ENCODE peak calls at places on chromosomes 1 and 21, in five cellular contexts. B, W, D, L and I are unnamed samples. For H3K36me3, the result is how much of the 10 kb centered on the place peaks cover.

GRCh38 chr21:30146558-30147282 is 19.9 kb downstream of the CLDN17 start:
- DNase-seq in L (no peak), D (no peak), W (no peak), B (peak), I (no peak)

GRCh38 chr1:153728305-153729066 is 636 bp downstream of the INTS3 start:
- DNase-seq in W (peak), D (peak), L (no peak), B (peak), I (no peak)

GRCh38 chr1:225259542-225259941 is 168.3 kb downstream of the LBR start:
- DNase-seq in D (no peak), W (no peak), L (no peak), B (no peak), I (no peak)

GRCh38 chr1:25715888-25716287 is 84.1 kb upstream of the SELENON start:
- DNase-seq in L (no peak), B (no peak), D (no peak), W (no peak), I (no peak)

GRCh38 chr1:13826591-13826990 is 126.6 kb downstream of the PRDM2 start:
- DNase-seq in D (no peak), B (no peak), L (no peak), W (peak), I (no peak)

GRCh38 chr21:14542638-14543037 is 3.5 kb downstream of the SAMSN1 start:
- DNase-seq in B (no peak), W (no peak), D (no peak), L (no peak), I (no peak)

GRCh38 chr1:197486948-197487347 is 218.9 kb downstream of the CRB1 start:
- DNase-seq in W (no peak), L (no peak), D (no peak), B (no peak), I (no peak)

GRCh38 chr1:56072310-56072709 is 507.1 kb downstream of the PLPP3 start:
- DNase-seq in B (no peak), W (no peak), L (no peak), D (no peak), I (no peak)

GRCh38 chr1:165827199-165828102 is at the start of gene UCK2:
- DNase-seq in W (peak), D (peak), L (peak), B (peak), I (no peak)

GRCh38 chr1:109370712-109371270 is 26.9 kb downstream of the SORT1 start:
- DNase-seq in D (no peak), L (peak), W (no peak), B (peak), I (peak)

GRCh38 chr1:48235652-48236051 is 13.1 kb downstream of the SLC5A9 start:
- DNase-seq in L (no peak), W (no peak), D (no peak), B (no peak), I (no peak)

GRCh38 chr1:52571783-52572182 is 18.9 kb upstream of the TUT4 start:
- DNase-seq in B (peak), W (no peak), D (peak), L (peak), I (no peak)

GRCh38 chr21:42775123-42775522 is 104.2 kb downstream of the WDR4 start:
- DNase-seq in D (no peak), L (no peak), W (no peak), B (no peak), I (no peak)

GRCh38 chr1:182309631-182310351 is 81.8 kb downstream of the GLUL start:
- DNase-seq in D (no peak), W (peak), L (no peak), B (no peak), I (no peak)

GRCh38 chr21:33948096-33948950 is 32.7 kb upstream of the ATP5PO start:
- DNase-seq in D (peak), L (peak), B (peak), W (peak), I (no peak)

GRCh38 chr1:9996624-9997582 is at the start of gene RBP7:
- DNase-seq in L (no peak), D (no peak), W (peak), B (peak), I (no peak)

GRCh38 chr1:46285730-46286477 is 17.5 kb downstream of the LRRC41 start:
- DNase-seq in D (peak), W (no peak), L (no peak), B (no peak), I (no peak)

GRCh38 chr1:116226017-116226416 is 114.8 kb downstream of the MAB21L3 start:
- DNase-seq in B (no peak), L (no peak), D (peak), W (no peak), I (no peak)

GRCh38 chr1:205230965-205231364 is 3.2 kb downstream of the TMCC2 start:
- DNase-seq in D (no peak), L (peak), W (no peak), B (no peak), I (no peak)

GRCh38 chr1:1259948-1260614 is 13.6 kb upstream of the C1QTNF12 start:
- DNase-seq in L (no peak), B (no peak), W (no peak), D (no peak), I (no peak)

GRCh38 chr1:201302168-201302896 is 19.0 kb downstream of the PKP1 start:
- DNase-seq in W (peak), L (no peak), B (no peak), D (no peak), I (no peak)

GRCh38 chr1:49318218-49318617 is 541.5 kb upstream of the BEND5 start:
- DNase-seq in W (no peak), L (no peak), B (no peak), D (no peak), I (no peak)

GRCh38 chr1:91513160-91513559 is 12.5 kb downstream of the CDC7 start:
- DNase-seq in W (no peak), B (peak), D (no peak), L (no peak), I (no peak)

GRCh38 chr1:208209286-208209685 is 34.9 kb downstream of the PLXNA2 start:
- DNase-seq in L (no peak), B (no peak), W (no peak), D (no peak), I (no peak)

GRCh38 chr1:100736766-100737165 is 17.2 kb downstream of the VCAM1 start:
- DNase-seq in D (no peak), L (peak), W (no peak), B (peak), I (no peak)
- TF ChIP-seq CTCF in D (no peak), L (no peak), W (no peak), B (no peak), I (no peak)

GRCh38 chr1:17118268-17118667 is 983 bp downstream of the PADI2 start:
- DNase-seq in W (no peak), D (no peak), B (no peak), L (no peak), I (no peak)
- H3K4me3 ChIP-seq in W (peak), D (no peak), B (no peak), L (no peak), I (no peak)

DNA sequence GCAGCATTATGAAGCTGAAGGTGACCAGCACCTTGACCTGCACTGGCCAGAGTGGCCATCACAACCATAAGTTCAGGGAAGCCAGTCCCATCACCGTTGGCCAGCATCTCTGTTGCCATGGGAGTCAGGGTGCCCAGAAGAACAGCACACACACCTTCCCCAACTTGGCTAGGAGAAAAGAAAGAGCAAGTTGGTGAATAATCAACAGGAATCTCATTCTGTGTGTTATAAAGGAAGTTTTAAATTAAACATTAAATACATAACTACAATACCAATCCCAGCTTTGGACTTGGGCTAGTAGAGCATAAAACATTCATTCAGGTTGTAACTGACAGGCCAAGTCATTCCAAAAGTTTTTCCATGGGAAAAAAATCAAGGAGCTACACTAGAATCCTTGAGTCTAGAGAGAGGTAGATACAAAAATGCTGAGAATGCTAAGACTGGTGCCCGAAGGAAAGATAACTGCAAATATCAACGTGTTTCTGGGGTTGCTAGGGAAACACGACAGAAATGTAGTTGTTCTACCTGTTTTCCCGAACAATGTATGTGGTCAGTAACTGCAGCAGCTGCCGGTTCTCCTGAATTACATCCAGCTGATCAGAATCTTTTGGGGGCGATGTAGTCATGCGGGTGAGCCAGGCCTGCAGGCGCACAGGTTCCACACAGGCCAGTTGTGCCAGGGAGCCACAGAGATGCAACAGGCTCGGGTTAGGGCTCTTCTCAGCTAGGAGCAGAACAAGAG is 45.6 kb downstream of the UBR4 start:
- DNase-seq in D (no peak), L (no peak), B (peak), W (no peak), I (no peak)
- H3K36me3 ChIP-seq in D (half or more), L (under half), B (half or more), W (under half), I (under half)

GRCh38 chr1:156124557-156125483 is 10.3 kb downstream of the LMNA start:
- DNase-seq in B (peak), W (peak), L (no peak), D (no peak), I (no peak)

GRCh38 chr1:156121441-156121840 is 6.9 kb downstream of the LMNA start:
- DNase-seq in D (no peak), B (no peak), L (no peak), W (no peak), I (no peak)

GRCh38 chr1:156123356-156124196 is 9.1 kb downstream of the LMNA start:
- DNase-seq in D (no peak), B (peak), W (peak), L (no peak), I (peak)

GRCh38 chr1:156122086-156122485 is 7.6 kb downstream of the LMNA start:
- DNase-seq in D (no peak), B (no peak), W (no peak), L (no peak), I (no peak)

GRCh38 chr1:156122519-156123355 is 8.2 kb downstream of the LMNA start:
- DNase-seq in L (no peak), B (peak), W (peak), D (no peak), I (peak)
- TF ChIP-seq CTCF in L (no peak), B (no peak), W (no peak), D (no peak), I (no peak)

GRCh38 chr1:3067301-3067670 is 1.7 kb upstream of the PRDM16 start:
- DNase-seq in D (no peak), L (no peak), B (no peak), W (no peak), I (no peak)
- H3K4me3 ChIP-seq in D (no peak), L (no peak), B (no peak), W (no peak), I (no peak)

GRCh38 chr1:235442788-235443429 is 61.3 kb downstream of the B3GALNT2 start:
- DNase-seq in B (peak), W (no peak), D (no peak), L (no peak), I (peak)
- H3K36me3 ChIP-seq in B (under half), W (under half), D (half or more), L (under half), I (under half)

GRCh38 chr1:67482733-67483482 is 52.7 kb upstream of the SERBP1 start:
- DNase-seq in B (no peak), L (no peak), W (no peak), D (no peak), I (no peak)

GRCh38 chr1:67476906-67477305 is 46.7 kb upstream of the SERBP1 start:
- DNase-seq in L (no peak), B (no peak), W (no peak), D (no peak), I (no peak)

GRCh38 chr1:67476006-67476482 is 45.8 kb upstream of the SERBP1 start:
- DNase-seq in W (no peak), D (no peak), B (no peak), L (no peak), I (no peak)

GRCh38 chr1:67484492-67484891 is 54.3 kb upstream of the SERBP1 start:
- DNase-seq in W (no peak), B (no peak), L (no peak), D (no peak), I (no peak)

DNA sequence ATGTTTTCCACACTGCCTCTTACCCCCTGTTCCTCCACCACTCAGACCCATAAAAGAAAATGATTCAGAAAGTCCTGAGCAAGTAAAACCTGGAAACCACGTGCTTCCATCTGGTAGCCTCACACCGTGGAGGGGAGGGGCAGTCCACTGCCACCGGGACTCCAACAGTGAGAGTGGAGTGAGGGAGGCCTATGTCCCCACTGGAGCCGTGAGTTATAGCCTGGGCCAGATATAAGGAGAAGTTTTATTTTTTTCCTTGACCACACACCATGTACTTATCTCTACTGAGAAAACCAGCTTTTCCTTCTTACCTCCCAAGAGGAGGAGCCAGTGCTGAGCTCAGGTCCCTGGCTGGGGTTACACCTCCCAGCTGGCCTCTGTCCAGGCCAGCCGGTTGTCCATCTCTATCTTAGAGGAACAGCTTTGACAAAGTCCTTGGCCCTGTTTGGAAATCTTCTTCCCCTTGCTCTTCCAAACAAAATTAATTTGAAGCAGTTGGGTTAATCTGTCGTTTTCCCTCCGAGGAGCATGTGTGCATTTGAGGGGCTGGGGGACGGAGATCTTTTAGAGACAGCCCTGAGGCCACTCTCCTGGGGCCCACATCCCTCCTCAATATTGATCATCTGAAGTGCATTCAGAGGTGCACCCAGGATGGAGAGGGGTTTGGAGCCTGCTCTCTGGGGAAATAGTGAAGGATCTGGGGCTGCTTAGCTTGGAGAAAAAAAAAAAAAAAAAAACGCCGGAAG is 49.1 kb upstream of the SERBP1 start:
- DNase-seq in D (no peak), B (peak), W (no peak), L (no peak), I (no peak)
- TF ChIP-seq CTCF in D (no peak), B (no peak), W (no peak), L (no peak), I (no peak)

DNA sequence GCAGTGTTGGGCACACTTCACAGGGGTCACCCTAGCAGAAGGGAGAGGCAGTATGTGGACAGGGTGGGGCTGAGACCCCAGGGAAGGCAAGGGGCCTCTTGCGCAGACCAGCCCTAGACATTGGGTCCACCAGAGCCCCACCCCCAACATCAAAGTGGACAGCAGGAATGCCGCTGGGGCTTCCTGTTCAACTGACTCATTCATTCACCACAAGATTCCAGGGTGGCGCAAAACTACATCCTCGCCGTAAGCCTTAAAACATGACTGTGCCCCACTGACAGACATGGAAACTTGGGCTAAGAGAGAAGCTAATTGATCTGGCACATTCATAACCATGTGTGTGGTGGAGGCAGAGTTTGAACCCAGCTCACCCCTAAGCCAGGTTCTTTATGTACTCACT is 14.0 kb downstream of the COL16A1 start:
- DNase-seq in L (no peak), B (peak), W (no peak), D (no peak), I (peak)
- H3K4me3 ChIP-seq in L (no peak), B (no peak), W (no peak), D (no peak), I (no peak)

GRCh38 chr1:16443975-16444745 is 3.6 kb downstream of the NECAP2 start:
- DNase-seq in W (no peak), D (no peak), B (no peak), L (peak), I (no peak)
- H3K36me3 ChIP-seq in W (under half), D (half or more), B (under half), L (under half), I (under half)

GRCh38 chr1:64251971-64252370 is 48.5 kb downstream of the UBE2U start:
- DNase-seq in B (no peak), W (no peak), D (no peak), L (no peak), I (no peak)
- TF ChIP-seq CTCF in B (peak), W (no peak), D (no peak), L (no peak), I (no peak)